ENCODE peak calls at places on chromosomes 12 and 14, in seven cellular contexts. One of them, this sample, is unnamed.

GRCh38 chr14:34137001-34137400 is 186.1 kb upstream of the EGLN3 start:
- DNase-seq in A549: no peak
- DNase-seq in BJ: no peak
- DNase-seq in Right ventricle myocardium inferior: no peak
- DNase-seq in CD4-positive, alpha-beta memory T cell: no peak
- DNase-seq in Daoy: no peak
- DNase-seq in left cardiac atrium: no peak
- DNase-seq in this sample: no peak

GRCh38 chr12:132610896-132611602 is 667 bp upstream of the LRCOL1 start:
- DNase-seq in left cardiac atrium: no peak
- DNase-seq in CD4-positive, alpha-beta memory T cell: no peak
- DNase-seq in Right ventricle myocardium inferior: no peak
- DNase-seq in A549: no peak
- DNase-seq in Daoy: no peak
- DNase-seq in BJ: no peak
- DNase-seq in this sample: no peak

GRCh38 chr12:27595231-27595642 is 71.2 kb downstream of the PPFIBP1 start:
- DNase-seq in Daoy: no peak
- DNase-seq in A549: peak; percentile 45
- DNase-seq in BJ: peak; percentile 80
- DNase-seq in Right ventricle myocardium inferior: peak; percentile 69
- DNase-seq in left cardiac atrium: no peak
- DNase-seq in CD4-positive, alpha-beta memory T cell: no peak
- DNase-seq in this sample: peak; percentile 67

GRCh38 chr12:69515394-69515793 is 45.2 kb downstream of the FRS2 start:
- DNase-seq in A549: no peak
- DNase-seq in left cardiac atrium: no peak
- DNase-seq in CD4-positive, alpha-beta memory T cell: no peak
- DNase-seq in Daoy: no peak
- DNase-seq in Right ventricle myocardium inferior: no peak
- DNase-seq in BJ: no peak
- DNase-seq in this sample: no peak

GRCh38 chr12:96495841-96496545 is 6.6 kb downstream of the CFAP54 start:
- DNase-seq in Right ventricle myocardium inferior: no peak
- DNase-seq in left cardiac atrium: no peak
- DNase-seq in Daoy: no peak
- DNase-seq in CD4-positive, alpha-beta memory T cell: no peak
- DNase-seq in A549: no peak
- DNase-seq in BJ: no peak
- DNase-seq in this sample: no peak

GRCh38 chr12:87766044-87766443 is 263.2 kb downstream of the C12orf50 start:
- DNase-seq in Right ventricle myocardium inferior: no peak
- DNase-seq in left cardiac atrium: no peak
- DNase-seq in Daoy: no peak
- DNase-seq in A549: no peak
- DNase-seq in CD4-positive, alpha-beta memory T cell: no peak
- DNase-seq in BJ: no peak
- DNase-seq in this sample: no peak

GRCh38 chr12:115251727-115252126 is 567.8 kb upstream of the TBX3 start:
- DNase-seq in Daoy: peak; percentile 42
- DNase-seq in CD4-positive, alpha-beta memory T cell: no peak
- DNase-seq in Right ventricle myocardium inferior: no peak
- DNase-seq in BJ: no peak
- DNase-seq in left cardiac atrium: no peak
- DNase-seq in A549: no peak
- DNase-seq in this sample: no peak

GRCh38 chr14:21074398-21075272 is 4.5 kb downstream of the ARHGEF40 start:
- DNase-seq in left cardiac atrium: no peak
- DNase-seq in CD4-positive, alpha-beta memory T cell: no peak
- DNase-seq in BJ: no peak
- DNase-seq in Right ventricle myocardium inferior: no peak
- DNase-seq in Daoy: no peak
- DNase-seq in A549: no peak
- DNase-seq in this sample: no peak

GRCh38 chr12:111404362-111405148 is 1.2 kb upstream of the SH2B3 start:
- DNase-seq in left cardiac atrium: peak; percentile 54
- DNase-seq in Right ventricle myocardium inferior: no peak
- DNase-seq in BJ: no peak
- DNase-seq in CD4-positive, alpha-beta memory T cell: peak; percentile 42
- DNase-seq in Daoy: peak; percentile 70
- DNase-seq in A549: no peak
- DNase-seq in this sample: no peak

This sample was measured in heart left ventricle.